ENCODE peak calls at places on chromosome 18, in eight cellular contexts. W is posterior cingulate gyrus; S is activated naive CD4-positive, alpha-beta T cell; J is GM12865; A is activated T-cell treated with anti-CD3 and anti-CD28 coated beads for 1 hour; E is thyroid gland; U is naive thymus-derived CD8-positive, alpha-beta T cell; P is NCI-H1694. I is an unnamed sample.

GRCh38 chr18:48036191-48036590 is 105.7 kb upstream of the SMAD2 start:
- DNase-seq in W (no peak), S (no peak), J (no peak), A (no peak), E (no peak), U (no peak), P (no peak), I (no peak)

GRCh38 chr18:73088445-73088844 is 220.7 kb upstream of the NETO1 start:
- DNase-seq in W (no peak), S (no peak), J (no peak), A (no peak), E (no peak), U (no peak), P (no peak), I (no peak)

GRCh38 chr18:53457068-53457467 is 767.4 kb downstream of the MBD2 start:
- DNase-seq in W (no peak), S (no peak), J (no peak), A (no peak), E (no peak), U (no peak), P (peak; percentile 55), I (no peak)

GRCh38 chr18:74126684-74127482 is 20.8 kb downstream of the FBXO15 start:
- DNase-seq in W (no peak), S (no peak), J (no peak), A (no peak), E (no peak), U (no peak), P (no peak), I (no peak)

GRCh38 chr18:45046961-45047360 is 366.3 kb downstream of the SETBP1 start:
- DNase-seq in W (no peak), S (no peak), J (no peak), A (no peak), E (no peak), U (no peak), P (no peak), I (no peak)

GRCh38 chr18:76099931-76100457 is 395.0 kb downstream of the ZNF516 start:
- DNase-seq in W (no peak), S (no peak), J (no peak), A (no peak), E (no peak), U (no peak), P (no peak), I (no peak)

GRCh38 chr18:25230658-25231326 is 121.2 kb downstream of the ZNF521 start:
- DNase-seq in W (peak; percentile 69), S (no peak), J (peak; percentile 47), A (no peak), E (peak; percentile 58), U (no peak), P (no peak), I (no peak)

GRCh38 chr18:35466815-35467623 is 30.7 kb downstream of the INO80C start:
- DNase-seq in W (no peak), S (no peak), J (no peak), A (no peak), E (no peak), U (no peak), P (no peak), I (no peak)

GRCh38 chr18:79945118-79946042 is 6.1 kb downstream of the SLC66A2 start:
- DNase-seq in W (no peak), S (no peak), J (peak; percentile 54), A (no peak), E (no peak), U (no peak), P (no peak), I (no peak)

GRCh38 chr18:58315739-58316215 is 271.8 kb downstream of the NEDD4L start:
- DNase-seq in W (no peak), S (no peak), J (no peak), A (no peak), E (no peak), U (no peak), P (no peak), I (no peak)

GRCh38 chr18:40692871-40693270 is 1262.2 kb upstream of the PIK3C3 start:
- DNase-seq in W (no peak), S (no peak), J (no peak), A (no peak), E (no peak), U (no peak), P (no peak), I (no peak)

GRCh38 chr18:2237706-2238105 is 333.6 kb downstream of the METTL4 start:
- DNase-seq in W (no peak), S (no peak), J (no peak), A (no peak), E (no peak), U (no peak), P (no peak), I (no peak)

GRCh38 chr18:12059334-12060181 is 34.1 kb upstream of the ANKRD62 start:
- DNase-seq in W (no peak), S (no peak), J (no peak), A (no peak), E (no peak), U (no peak), P (no peak), I (no peak)

GRCh38 chr18:5709476-5710095 is 165.8 kb upstream of the EPB41L3 start:
- DNase-seq in W (no peak), S (no peak), J (no peak), A (no peak), E (no peak), U (no peak), P (no peak), I (no peak)

GRCh38 chr18:46400449-46400848 is 256.6 kb downstream of the LOXHD1 start:
- DNase-seq in W (no peak), S (no peak), J (peak; percentile 36), A (no peak), E (no peak), U (no peak), P (peak; percentile 29), I (no peak)

GRCh38 chr18:79245517-79246001 is 150.2 kb upstream of the NFATC1 start:
- DNase-seq in W (no peak), S (no peak), J (no peak), A (no peak), E (no peak), U (no peak), P (no peak), I (no peak)

GRCh38 chr18:29181151-29181901 is 1004.4 kb upstream of the CDH2 start:
- DNase-seq in W (no peak), S (no peak), J (no peak), A (no peak), E (no peak), U (no peak), P (no peak), I (no peak)

GRCh38 chr18:7452331-7452730 is 114.8 kb upstream of the PTPRM start:
- DNase-seq in W (no peak), S (no peak), J (no peak), A (no peak), E (peak; percentile 35), U (no peak), P (peak; percentile 1), I (no peak)

GRCh38 chr18:75203456-75204261 is 5.3 kb downstream of the PTGR3 start:
- DNase-seq in W (peak; percentile 60), S (no peak), J (no peak), A (no peak), E (no peak), U (no peak), P (no peak), I (no peak)